ENCODE peak calls at places on chromosome 3, in seven cellular contexts. S, O, B, T, M, G and H are unnamed samples.

GRCh38 chr3:127180859-127181258 is 12.1 kb upstream of the PRR23E start:
- DNase-seq in S (no peak), O (no peak), B (no peak), T (no peak), M (no peak), G (no peak), H (no peak)

GRCh38 chr3:16471897-16472296 is 41.6 kb downstream of the RFTN1 start:
- DNase-seq in S (no peak), O (no peak), B (no peak), T (no peak), M (no peak), G (no peak), H (no peak)

GRCh38 chr3:46193436-46193835 is 14.7 kb downstream of the CCR1 start:
- DNase-seq in S (no peak), O (no peak), B (no peak), T (no peak), M (peak), G (no peak), H (no peak)

GRCh38 chr3:124158174-124158812 is 166.4 kb upstream of the ROPN1 start:
- DNase-seq in S (no peak), O (no peak), B (no peak), T (no peak), M (no peak), G (peak), H (no peak)

GRCh38 chr3:18853269-18853668 is 295.0 kb upstream of the KCNH8 start:
- DNase-seq in S (no peak), O (no peak), B (peak), T (no peak), M (no peak), G (no peak), H (no peak)

GRCh38 chr3:183253364-183253960 is 409 bp downstream of the B3GNT5 start:
- DNase-seq in S (no peak), O (peak), B (no peak), T (peak), M (peak), G (peak), H (peak)

GRCh38 chr3:58434990-58435389 is 1.4 kb upstream of the PDHB start:
- DNase-seq in S (no peak), O (no peak), B (no peak), T (no peak), M (peak), G (no peak), H (no peak)

GRCh38 chr3:48432411-48433371 is 2.8 kb upstream of the PLXNB1 start:
- DNase-seq in S (peak), O (no peak), B (no peak), T (no peak), M (peak), G (peak), H (no peak)

GRCh38 chr3:117118604-117119003 is 409.0 kb downstream of the TUSC7 start:
- DNase-seq in S (no peak), O (no peak), B (no peak), T (no peak), M (peak), G (no peak), H (no peak)

GRCh38 chr3:122255757-122256439 is 69.2 kb upstream of the CSTA start:
- DNase-seq in S (peak), O (no peak), B (peak), T (no peak), M (no peak), G (no peak), H (no peak)

GRCh38 chr3:40847571-40847992 is 322.8 kb downstream of the ZNF621 start:
- DNase-seq in S (no peak), O (no peak), B (no peak), T (no peak), M (no peak), G (no peak), H (no peak)

GRCh38 chr3:13873818-13874217 is 6.1 kb downstream of the WNT7A start:
- DNase-seq in S (no peak), O (no peak), B (no peak), T (no peak), M (no peak), G (no peak), H (no peak)

GRCh38 chr3:38730281-38730680 is 80.8 kb upstream of the SCN5A start:
- DNase-seq in S (no peak), O (no peak), B (no peak), T (no peak), M (peak), G (no peak), H (no peak)

GRCh38 chr3:88812576-88812975 is 294.8 kb upstream of the EPHA3 start:
- DNase-seq in S (no peak), O (no peak), B (no peak), T (no peak), M (peak), G (no peak), H (no peak)

GRCh38 chr3:113743006-113743639 is 2.9 kb downstream of the NAA50 start:
- DNase-seq in S (peak), O (no peak), B (peak), T (no peak), M (no peak), G (no peak), H (no peak)

GRCh38 chr3:112043621-112044201 is 9.2 kb downstream of the TMPRSS7 start:
- DNase-seq in S (peak), O (no peak), B (peak), T (peak), M (peak), G (peak), H (no peak)

GRCh38 chr3:127037971-127038446 is 55.1 kb downstream of the PLXNA1 start:
- DNase-seq in S (no peak), O (no peak), B (no peak), T (no peak), M (no peak), G (no peak), H (no peak)

GRCh38 chr3:55718475-55718874 is 231.4 kb upstream of the WNT5A start:
- DNase-seq in S (no peak), O (no peak), B (no peak), T (no peak), M (peak), G (no peak), H (no peak)

GRCh38 chr3:10317311-10317960 is 3.5 kb downstream of the SEC13 start:
- DNase-seq in S (no peak), O (no peak), B (no peak), T (no peak), M (no peak), G (no peak), H (no peak)

GRCh38 chr3:171351676-171352075 is 108.5 kb downstream of the TNIK start:
- DNase-seq in S (no peak), O (no peak), B (no peak), T (no peak), M (peak), G (peak), H (no peak)

GRCh38 chr3:13080026-13080425 is 6.8 kb upstream of the IQSEC1 start:
- DNase-seq in S (no peak), O (no peak), B (no peak), T (no peak), M (no peak), G (no peak), H (no peak)

GRCh38 chr3:51967384-51968174 is at the start of gene PCBP4:
- DNase-seq in S (peak), O (peak), B (peak), T (peak), M (peak), G (peak), H (peak)

DNA sequence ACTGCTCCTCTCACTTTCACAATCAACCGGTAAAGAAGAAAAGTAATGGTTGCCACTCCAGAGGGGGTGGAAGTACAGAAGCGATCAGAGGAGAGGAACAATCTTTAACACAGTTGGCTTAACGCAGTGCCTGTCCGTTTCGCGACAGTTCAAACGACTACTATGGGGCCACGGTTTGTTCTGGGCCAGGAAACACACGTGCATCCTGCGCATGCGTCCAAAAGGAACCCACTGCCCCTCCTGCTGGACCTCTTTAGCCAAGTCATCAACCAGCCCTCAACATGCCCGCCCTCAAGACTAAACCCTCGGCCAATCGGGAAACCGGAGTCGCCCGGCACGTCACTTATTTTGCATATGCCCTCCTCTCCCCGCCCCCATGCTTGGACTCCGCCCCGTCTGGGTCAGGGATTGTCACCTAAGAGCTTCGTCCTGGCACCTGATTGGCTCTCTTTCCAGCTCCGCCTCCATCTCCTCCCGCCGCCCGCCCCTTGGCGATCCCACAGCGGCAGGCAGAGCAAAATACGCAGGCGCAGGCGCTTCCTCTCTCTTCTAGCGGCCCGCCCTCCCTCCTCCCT is 345 bp upstream of the CDV3 start:
- DNase-seq in S (peak), O (peak), B (peak), T (peak), M (peak), G (peak), H (peak)
- TF ChIP-seq CTCF in S (peak), O (peak), B (no peak), T (no peak), M (no peak), G (no peak), H (no peak)

DNA sequence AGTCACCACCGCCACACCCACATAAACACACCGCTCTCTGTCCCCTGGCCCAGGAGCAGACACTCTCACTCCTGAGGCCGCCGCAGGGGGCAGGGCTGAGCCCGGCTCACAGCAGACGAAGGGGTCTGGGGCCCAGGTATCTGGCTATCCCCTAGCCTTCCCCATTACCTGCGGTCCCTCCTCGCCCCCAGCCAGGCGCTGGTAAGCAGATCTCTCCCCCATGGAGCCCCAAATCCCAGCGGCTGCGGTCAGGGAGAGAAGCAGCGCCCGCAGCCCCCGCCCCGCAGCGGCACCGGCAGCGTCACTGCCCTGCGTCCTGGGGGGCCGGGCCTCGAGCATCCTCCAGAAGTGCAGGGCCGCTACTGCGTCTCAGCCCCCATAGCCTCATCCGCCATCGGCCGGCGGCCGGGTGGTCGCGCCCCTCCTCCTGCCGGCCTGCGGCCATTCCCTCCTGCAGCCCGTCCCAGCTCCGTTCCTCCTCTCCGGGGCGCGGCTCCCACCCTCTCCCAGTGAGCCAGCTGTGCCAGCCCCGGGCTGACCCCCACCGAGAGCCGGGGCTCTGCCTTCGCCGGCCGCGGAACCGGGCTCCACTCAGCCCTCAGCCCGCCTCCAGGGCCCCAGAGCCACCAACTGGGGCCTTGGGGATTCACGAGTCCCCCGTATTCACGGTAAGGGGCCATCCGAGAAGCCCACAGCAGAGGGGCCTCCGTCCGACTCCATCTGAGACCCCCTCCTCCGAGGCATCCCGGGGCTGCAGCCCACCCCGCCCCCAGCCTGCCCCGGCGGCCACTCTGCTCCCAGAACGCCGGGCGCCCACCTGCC is 13.1 kb downstream of the TNK2 start:
- DNase-seq in S (peak), O (peak), B (peak), T (peak), M (peak), G (peak), H (peak)
- TF ChIP-seq CTCF in S (peak), O (no peak), B (peak), T (no peak), M (no peak), G (no peak), H (no peak)

DNA sequence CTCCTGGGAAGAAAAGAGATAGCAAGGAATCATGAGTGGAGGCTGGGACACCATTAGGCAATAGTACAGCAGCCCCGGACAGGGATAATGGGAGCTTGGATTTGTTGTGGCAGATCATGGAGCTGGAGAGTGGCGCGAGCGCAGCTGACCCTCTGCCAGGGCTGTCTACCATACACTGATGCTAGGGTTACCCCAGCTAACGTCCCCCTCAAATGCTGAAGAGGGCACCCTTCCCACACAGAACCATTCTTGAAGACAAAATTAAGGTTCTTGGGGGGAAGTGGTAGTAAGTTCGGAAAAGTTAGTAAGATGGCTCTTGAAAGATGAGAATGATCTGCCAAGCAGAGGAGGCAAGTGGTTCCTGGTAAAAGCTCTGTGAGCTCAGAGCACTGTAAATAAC is 61.1 kb downstream of the ST3GAL6 start:
- DNase-seq in S (no peak), O (no peak), B (no peak), T (no peak), M (no peak), G (no peak), H (no peak)
- TF ChIP-seq CTCF in S (peak), O (no peak), B (no peak), T (no peak), M (no peak), G (no peak), H (no peak)

DNA sequence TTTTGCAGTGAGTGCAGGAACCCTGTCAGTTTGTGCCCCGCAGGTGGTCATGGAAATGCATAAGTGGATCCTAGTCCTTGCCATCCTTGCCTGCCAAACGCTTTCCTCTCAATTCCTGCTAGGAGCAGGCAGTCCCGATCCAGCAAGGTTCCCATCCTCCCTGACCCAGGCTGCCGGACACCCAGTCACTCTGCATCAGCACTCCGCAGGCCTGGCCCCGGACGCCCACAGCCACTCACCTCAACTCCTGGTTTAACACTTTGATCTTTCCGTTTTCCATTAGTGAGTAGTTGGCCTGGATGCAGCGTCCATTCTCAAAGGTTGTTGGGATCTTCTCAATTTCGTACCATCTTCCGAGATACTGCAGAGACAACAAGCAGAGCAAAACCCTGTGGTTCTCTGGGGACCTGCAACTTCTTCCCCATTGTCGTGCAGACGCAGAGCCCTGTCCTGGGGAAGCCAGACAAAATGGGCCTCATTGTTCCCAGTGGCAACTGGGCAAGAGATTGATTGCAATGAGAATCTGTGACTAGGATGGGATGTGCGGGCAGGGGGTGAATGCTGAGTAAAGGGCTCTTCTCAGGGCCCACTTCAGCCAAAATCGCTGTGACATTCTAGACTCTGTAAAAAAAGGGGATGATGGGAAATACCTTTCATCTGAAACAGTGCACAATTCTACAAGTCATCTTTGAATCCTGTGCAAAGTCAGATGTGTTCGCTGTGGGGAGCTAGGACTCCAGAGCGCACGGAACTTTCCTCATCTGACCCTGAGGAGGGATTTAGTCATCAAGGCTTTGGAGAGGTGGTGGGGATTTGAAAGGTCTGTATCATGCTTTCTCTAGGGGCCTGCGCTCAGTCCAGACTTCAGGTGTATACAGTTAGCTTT is 9.9 kb downstream of the APOD start:
- DNase-seq in S (no peak), O (no peak), B (no peak), T (no peak), M (no peak), G (no peak), H (no peak)
- TF ChIP-seq CTCF in S (no peak), O (no peak), B (no peak), T (no peak), M (no peak), G (no peak), H (no peak)

GRCh38 chr3:164407111-164407510 is 671.2 kb downstream of the SI start:
- DNase-seq in S (no peak), O (no peak), B (no peak), T (no peak), M (no peak), G (no peak), H (no peak)
- TF ChIP-seq CTCF in S (no peak), O (no peak), B (no peak), T (no peak), M (no peak), G (no peak), H (no peak)

DNA sequence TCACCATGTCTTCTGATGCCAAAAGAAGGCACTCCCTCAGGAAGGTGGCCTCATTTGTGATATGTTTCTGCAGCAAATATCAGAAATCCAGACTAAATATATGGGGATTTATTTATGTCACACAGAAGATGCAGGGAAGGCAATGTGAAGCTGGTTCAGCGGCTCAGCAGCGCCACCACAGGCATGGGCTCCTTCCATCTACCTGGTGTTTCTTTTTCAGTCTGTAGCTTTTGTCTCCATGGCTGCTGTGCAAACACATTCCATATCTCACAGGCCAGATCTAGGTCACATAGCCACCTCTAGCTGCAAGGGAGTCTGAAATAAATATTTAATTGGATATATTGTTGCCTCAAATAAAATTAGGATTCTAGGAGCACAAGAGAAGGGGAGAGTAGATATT is 502.1 kb upstream of the IL12A start:
- DNase-seq in S (peak), O (no peak), B (no peak), T (no peak), M (peak), G (no peak), H (no peak)
- TF ChIP-seq CTCF in S (peak), O (no peak), B (peak), T (peak), M (no peak), G (no peak), H (no peak)

DNA sequence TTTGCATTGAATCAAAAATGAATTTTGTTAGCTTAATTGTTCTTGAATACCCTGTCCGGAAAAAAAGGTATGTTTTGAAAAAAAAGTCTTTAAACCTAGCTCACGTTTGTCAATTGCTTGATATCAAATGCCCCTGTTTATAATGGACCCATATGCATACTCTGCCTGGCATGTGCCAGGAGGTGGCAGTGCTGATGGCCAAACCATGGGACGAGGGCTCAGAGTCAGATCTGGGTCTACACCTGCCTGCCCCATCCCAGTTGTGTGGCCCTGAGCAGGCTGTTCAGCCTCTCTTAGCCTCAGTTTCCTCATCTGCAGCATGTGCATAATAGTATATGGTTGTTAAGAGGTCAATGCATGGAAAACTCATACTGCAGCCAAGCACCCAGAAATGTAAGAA is 38.8 kb downstream of the PRKCD start:
- DNase-seq in S (no peak), O (no peak), B (no peak), T (no peak), M (no peak), G (no peak), H (no peak)
- TF ChIP-seq CTCF in S (no peak), O (no peak), B (no peak), T (peak), M (no peak), G (no peak), H (no peak)